ENCODE peak calls at places on chromosomes 5 and 9, in eight cellular contexts. One of them, this sample, is unnamed.

GRCh38 chr5:124956471-124957029 is 210.1 kb upstream of the ZNF608 start:
- DNase-seq in CD4-positive, alpha-beta T cell: no peak
- DNase-seq in NCI-H2081: no peak
- DNase-seq in non-pigmented ciliary epithelial cell: no peak
- DNase-seq in AG08395: no peak
- DNase-seq in ELR: no peak
- DNase-seq in T follicular helper cell: no peak
- DNase-seq in NCI-H2029: no peak
- DNase-seq in this sample: no peak

GRCh38 chr9:92962846-92963245 is 15.5 kb downstream of the FGD3 start:
- DNase-seq in CD4-positive, alpha-beta T cell: no peak
- DNase-seq in NCI-H2029: no peak
- DNase-seq in AG08395: no peak
- DNase-seq in T follicular helper cell: no peak
- DNase-seq in non-pigmented ciliary epithelial cell: no peak
- DNase-seq in ELR: no peak
- DNase-seq in NCI-H2081: no peak
- DNase-seq in this sample: no peak

GRCh38 chr5:112656456-112656855 is 81.2 kb upstream of the APC start:
- DNase-seq in AG08395: no peak
- DNase-seq in non-pigmented ciliary epithelial cell: no peak
- DNase-seq in NCI-H2029: no peak
- DNase-seq in CD4-positive, alpha-beta T cell: no peak
- DNase-seq in T follicular helper cell: no peak
- DNase-seq in ELR: no peak
- DNase-seq in NCI-H2081: no peak
- DNase-seq in this sample: no peak

GRCh38 chr9:95373069-95373681 is 55.7 kb upstream of the FANCC start:
- DNase-seq in AG08395: no peak
- DNase-seq in CD4-positive, alpha-beta T cell: no peak
- DNase-seq in NCI-H2081: peak
- DNase-seq in NCI-H2029: peak
- DNase-seq in T follicular helper cell: no peak
- DNase-seq in non-pigmented ciliary epithelial cell: no peak
- DNase-seq in ELR: no peak
- DNase-seq in this sample: peak

GRCh38 chr9:8863886-8864881 is 1064.6 kb upstream of the DMAC1 start:
- DNase-seq in ELR: no peak
- DNase-seq in CD4-positive, alpha-beta T cell: no peak
- DNase-seq in NCI-H2029: no peak
- DNase-seq in T follicular helper cell: no peak
- DNase-seq in non-pigmented ciliary epithelial cell: no peak
- DNase-seq in NCI-H2081: no peak
- DNase-seq in AG08395: no peak
- DNase-seq in this sample: no peak

GRCh38 chr9:133801739-133802138 is 63.6 kb upstream of the SARDH start:
- DNase-seq in CD4-positive, alpha-beta T cell: no peak
- DNase-seq in T follicular helper cell: no peak
- DNase-seq in non-pigmented ciliary epithelial cell: no peak
- DNase-seq in NCI-H2029: no peak
- DNase-seq in NCI-H2081: no peak
- DNase-seq in AG08395: no peak
- DNase-seq in ELR: no peak
- DNase-seq in this sample: no peak

GRCh38 chr9:107024193-107024592 is 161.2 kb downstream of the ZNF462 start:
- DNase-seq in ELR: peak
- DNase-seq in CD4-positive, alpha-beta T cell: no peak
- DNase-seq in NCI-H2081: no peak
- DNase-seq in non-pigmented ciliary epithelial cell: no peak
- DNase-seq in T follicular helper cell: no peak
- DNase-seq in NCI-H2029: no peak
- DNase-seq in AG08395: no peak
- DNase-seq in this sample: no peak

GRCh38 chr9:134301387-134302129 is 24.7 kb upstream of the RXRA start:
- DNase-seq in ELR: no peak
- DNase-seq in NCI-H2029: no peak
- DNase-seq in AG08395: no peak
- DNase-seq in NCI-H2081: no peak
- DNase-seq in T follicular helper cell: no peak
- DNase-seq in non-pigmented ciliary epithelial cell: no peak
- DNase-seq in CD4-positive, alpha-beta T cell: peak
- DNase-seq in this sample: peak

GRCh38 chr9:34124923-34125322 is 1.6 kb downstream of the DCAF12 start:
- DNase-seq in AG08395: no peak
- DNase-seq in NCI-H2081: no peak
- DNase-seq in T follicular helper cell: no peak
- DNase-seq in NCI-H2029: no peak
- DNase-seq in non-pigmented ciliary epithelial cell: no peak
- DNase-seq in CD4-positive, alpha-beta T cell: no peak
- DNase-seq in ELR: peak
- DNase-seq in this sample: no peak

GRCh38 chr9:928363-929042 is 48.0 kb upstream of the DMRT3 start:
- DNase-seq in NCI-H2081: no peak
- DNase-seq in CD4-positive, alpha-beta T cell: no peak
- DNase-seq in ELR: peak
- DNase-seq in non-pigmented ciliary epithelial cell: no peak
- DNase-seq in T follicular helper cell: no peak
- DNase-seq in NCI-H2029: no peak
- DNase-seq in AG08395: peak
- DNase-seq in this sample: peak

GRCh38 chr9:122991370-122991830 is 42.1 kb upstream of the GPR21 start:
- DNase-seq in AG08395: peak
- DNase-seq in non-pigmented ciliary epithelial cell: peak
- DNase-seq in NCI-H2029: no peak
- DNase-seq in CD4-positive, alpha-beta T cell: no peak
- DNase-seq in NCI-H2081: peak
- DNase-seq in T follicular helper cell: peak
- DNase-seq in ELR: peak
- DNase-seq in this sample: peak

GRCh38 chr5:74916831-74917710 is 50.9 kb upstream of the FAM169A start:
- DNase-seq in NCI-H2029: peak
- DNase-seq in ELR: peak
- DNase-seq in non-pigmented ciliary epithelial cell: peak
- DNase-seq in NCI-H2081: peak
- DNase-seq in CD4-positive, alpha-beta T cell: no peak
- DNase-seq in AG08395: no peak
- DNase-seq in T follicular helper cell: no peak
- DNase-seq in this sample: no peak

GRCh38 chr5:67547682-67548081 is 351.1 kb upstream of the CD180 start:
- DNase-seq in AG08395: no peak
- DNase-seq in ELR: no peak
- DNase-seq in T follicular helper cell: no peak
- DNase-seq in CD4-positive, alpha-beta T cell: no peak
- DNase-seq in NCI-H2029: no peak
- DNase-seq in non-pigmented ciliary epithelial cell: no peak
- DNase-seq in NCI-H2081: no peak
- DNase-seq in this sample: no peak

GRCh38 chr5:94715843-94716242 is 97.4 kb downstream of the SLF1 start:
- DNase-seq in NCI-H2081: no peak
- DNase-seq in AG08395: no peak
- DNase-seq in CD4-positive, alpha-beta T cell: no peak
- DNase-seq in T follicular helper cell: no peak
- DNase-seq in ELR: no peak
- DNase-seq in non-pigmented ciliary epithelial cell: no peak
- DNase-seq in NCI-H2029: peak
- DNase-seq in this sample: no peak

GRCh38 chr5:119395080-119395836 is 39.4 kb downstream of the TNFAIP8 start:
- DNase-seq in AG08395: no peak
- DNase-seq in NCI-H2029: no peak
- DNase-seq in T follicular helper cell: no peak
- DNase-seq in CD4-positive, alpha-beta T cell: no peak
- DNase-seq in ELR: no peak
- DNase-seq in non-pigmented ciliary epithelial cell: no peak
- DNase-seq in NCI-H2081: no peak
- DNase-seq in this sample: no peak

GRCh38 chr5:178787889-178788288 is 57.4 kb upstream of the ZNF354A start:
- DNase-seq in NCI-H2081: no peak
- DNase-seq in T follicular helper cell: no peak
- DNase-seq in non-pigmented ciliary epithelial cell: no peak
- DNase-seq in AG08395: no peak
- DNase-seq in ELR: no peak
- DNase-seq in CD4-positive, alpha-beta T cell: no peak
- DNase-seq in NCI-H2029: no peak
- DNase-seq in this sample: no peak

GRCh38 chr5:112640495-112640894 is 97.2 kb upstream of the APC start:
- DNase-seq in non-pigmented ciliary epithelial cell: no peak
- DNase-seq in NCI-H2029: no peak
- DNase-seq in NCI-H2081: no peak
- DNase-seq in CD4-positive, alpha-beta T cell: no peak
- DNase-seq in T follicular helper cell: no peak
- DNase-seq in ELR: no peak
- DNase-seq in AG08395: peak
- DNase-seq in this sample: no peak

GRCh38 chr5:343461-344401 is 22.2 kb downstream of the AHRR start:
- DNase-seq in T follicular helper cell: no peak
- DNase-seq in NCI-H2081: no peak
- DNase-seq in NCI-H2029: peak
- DNase-seq in non-pigmented ciliary epithelial cell: no peak
- DNase-seq in CD4-positive, alpha-beta T cell: peak
- DNase-seq in AG08395: peak
- DNase-seq in ELR: peak
- DNase-seq in this sample: peak

GRCh38 chr9:70553718-70554673 is 139.5 kb upstream of the KLF9 start:
- DNase-seq in T follicular helper cell: no peak
- DNase-seq in AG08395: peak
- DNase-seq in ELR: peak
- DNase-seq in NCI-H2029: no peak
- DNase-seq in NCI-H2081: no peak
- DNase-seq in CD4-positive, alpha-beta T cell: no peak
- DNase-seq in non-pigmented ciliary epithelial cell: no peak
- DNase-seq in this sample: peak

GRCh38 chr9:86330186-86330585 is 24.0 kb downstream of the TUT7 start:
- DNase-seq in CD4-positive, alpha-beta T cell: no peak
- DNase-seq in NCI-H2029: no peak
- DNase-seq in T follicular helper cell: no peak
- DNase-seq in AG08395: no peak
- DNase-seq in ELR: no peak
- DNase-seq in NCI-H2081: no peak
- DNase-seq in non-pigmented ciliary epithelial cell: no peak
- DNase-seq in this sample: no peak

GRCh38 chr5:24606974-24607373 is 37.8 kb downstream of the CDH10 start:
- DNase-seq in ELR: no peak
- DNase-seq in NCI-H2029: no peak
- DNase-seq in AG08395: no peak
- DNase-seq in non-pigmented ciliary epithelial cell: no peak
- DNase-seq in T follicular helper cell: no peak
- DNase-seq in NCI-H2081: peak
- DNase-seq in CD4-positive, alpha-beta T cell: no peak
- DNase-seq in this sample: no peak

GRCh38 chr5:18394154-18394804 is 760.0 kb downstream of the TAF11L14 start:
- DNase-seq in AG08395: peak
- DNase-seq in NCI-H2081: peak
- DNase-seq in NCI-H2029: no peak
- DNase-seq in ELR: peak
- DNase-seq in CD4-positive, alpha-beta T cell: peak
- DNase-seq in non-pigmented ciliary epithelial cell: peak
- DNase-seq in T follicular helper cell: no peak
- DNase-seq in this sample: peak

GRCh38 chr5:146005723-146006122 is 69.3 kb downstream of the SH3RF2 start:
- DNase-seq in AG08395: no peak
- DNase-seq in non-pigmented ciliary epithelial cell: no peak
- DNase-seq in ELR: no peak
- DNase-seq in NCI-H2081: no peak
- DNase-seq in CD4-positive, alpha-beta T cell: no peak
- DNase-seq in NCI-H2029: no peak
- DNase-seq in T follicular helper cell: no peak
- DNase-seq in this sample: no peak

GRCh38 chr5:1931590-1932138 is 48.9 kb upstream of the IRX4 start:
- DNase-seq in AG08395: no peak
- DNase-seq in NCI-H2081: no peak
- DNase-seq in CD4-positive, alpha-beta T cell: no peak
- DNase-seq in NCI-H2029: no peak
- DNase-seq in T follicular helper cell: no peak
- DNase-seq in ELR: no peak
- DNase-seq in non-pigmented ciliary epithelial cell: no peak
- DNase-seq in this sample: no peak

GRCh38 chr9:119332522-119332921 is 36.7 kb downstream of the BRINP1 start:
- DNase-seq in T follicular helper cell: no peak
- DNase-seq in CD4-positive, alpha-beta T cell: no peak
- DNase-seq in non-pigmented ciliary epithelial cell: no peak
- DNase-seq in NCI-H2029: no peak
- DNase-seq in AG08395: no peak
- DNase-seq in NCI-H2081: no peak
- DNase-seq in ELR: no peak
- DNase-seq in this sample: no peak

GRCh38 chr5:53309653-53310052 is 170.8 kb upstream of the FST start:
- DNase-seq in T follicular helper cell: no peak
- DNase-seq in AG08395: no peak
- DNase-seq in NCI-H2081: no peak
- DNase-seq in ELR: no peak
- DNase-seq in non-pigmented ciliary epithelial cell: no peak
- DNase-seq in NCI-H2029: no peak
- DNase-seq in CD4-positive, alpha-beta T cell: no peak
- DNase-seq in this sample: no peak

GRCh38 chr5:124605516-124605915 is 140.9 kb downstream of the ZNF608 start:
- DNase-seq in CD4-positive, alpha-beta T cell: no peak
- DNase-seq in T follicular helper cell: no peak
- DNase-seq in ELR: no peak
- DNase-seq in NCI-H2029: no peak
- DNase-seq in non-pigmented ciliary epithelial cell: no peak
- DNase-seq in AG08395: no peak
- DNase-seq in NCI-H2081: peak
- DNase-seq in this sample: no peak

GRCh38 chr5:116543501-116543900 is 31.1 kb downstream of the SEMA6A start:
- DNase-seq in NCI-H2029: no peak
- DNase-seq in T follicular helper cell: no peak
- DNase-seq in CD4-positive, alpha-beta T cell: no peak
- DNase-seq in AG08395: no peak
- DNase-seq in NCI-H2081: no peak
- DNase-seq in ELR: no peak
- DNase-seq in non-pigmented ciliary epithelial cell: peak
- DNase-seq in this sample: no peak

GRCh38 chr5:44506561-44506960 is 117.3 kb upstream of the FGF10 start:
- DNase-seq in CD4-positive, alpha-beta T cell: no peak
- DNase-seq in NCI-H2029: no peak
- DNase-seq in ELR: no peak
- DNase-seq in NCI-H2081: no peak
- DNase-seq in T follicular helper cell: no peak
- DNase-seq in non-pigmented ciliary epithelial cell: no peak
- DNase-seq in AG08395: no peak
- DNase-seq in this sample: no peak

GRCh38 chr5:131262953-131263541 is 806 bp upstream of the CDC42SE2 start:
- DNase-seq in ELR: peak
- DNase-seq in NCI-H2029: no peak
- DNase-seq in NCI-H2081: peak
- DNase-seq in CD4-positive, alpha-beta T cell: no peak
- DNase-seq in AG08395: no peak
- DNase-seq in non-pigmented ciliary epithelial cell: no peak
- DNase-seq in T follicular helper cell: no peak
- DNase-seq in this sample: no peak

GRCh38 chr5:142356716-142357468 is 32.1 kb upstream of the SPRY4 start:
- DNase-seq in NCI-H2081: peak
- DNase-seq in ELR: peak
- DNase-seq in NCI-H2029: peak
- DNase-seq in AG08395: peak
- DNase-seq in T follicular helper cell: peak
- DNase-seq in non-pigmented ciliary epithelial cell: peak
- DNase-seq in CD4-positive, alpha-beta T cell: peak
- DNase-seq in this sample: peak

GRCh38 chr9:15416880-15417279 is 5.8 kb upstream of the SNAPC3 start:
- DNase-seq in T follicular helper cell: peak
- DNase-seq in ELR: peak
- DNase-seq in NCI-H2081: peak
- DNase-seq in non-pigmented ciliary epithelial cell: no peak
- DNase-seq in CD4-positive, alpha-beta T cell: no peak
- DNase-seq in AG08395: peak
- DNase-seq in NCI-H2029: no peak
- DNase-seq in this sample: no peak

This sample was measured in H54.